ENCODE peak calls at places on chromosomes 3 and 15, in five cellular contexts. Z is hepatocyte; Y is Daoy; Q is hypothalamus; G is central memory CD4-positive, alpha-beta T cell. A is an unnamed sample.

GRCh38 chr3:43704697-43705096 is 14.0 kb downstream of the ABHD5 start:
- DNase-seq in Z (no peak), Y (no peak), Q (no peak), G (no peak), A (no peak)

GRCh38 chr15:39783244-39783820 is 691 bp upstream of the FSIP1 start:
- DNase-seq in Z (no peak), Y (no peak), Q (no peak), G (peak), A (no peak)

GRCh38 chr3:63864008-63864871 is 573 bp downstream of the ATXN7 start:
- DNase-seq in Z (peak), Y (peak), Q (peak), G (peak), A (peak)

GRCh38 chr3:119257654-119258410 is 17.2 kb upstream of the B4GALT4 start:
- DNase-seq in Z (no peak), Y (no peak), Q (no peak), G (no peak), A (no peak)

GRCh38 chr3:120088622-120089021 is 5.6 kb downstream of the GSK3B start:
- DNase-seq in Z (no peak), Y (no peak), Q (no peak), G (no peak), A (no peak)

GRCh38 chr3:15496341-15496664 is 25.2 kb downstream of the COLQ start:
- DNase-seq in Z (no peak), Y (no peak), Q (no peak), G (no peak), A (no peak)

GRCh38 chr15:84725001-84725491 is 9.1 kb upstream of the SEC11A start:
- DNase-seq in Z (no peak), Y (peak), Q (no peak), G (peak), A (peak)

GRCh38 chr15:66603301-66604179 is 37.7 kb upstream of the LCTL start:
- DNase-seq in Z (peak), Y (peak), Q (peak), G (peak), A (peak)

GRCh38 chr3:13580256-13581023 is 31.5 kb downstream of the FBLN2 start:
- DNase-seq in Z (peak), Y (no peak), Q (no peak), G (no peak), A (no peak)

GRCh38 chr3:30135190-30135589 is 471.2 kb upstream of the TGFBR2 start:
- DNase-seq in Z (no peak), Y (no peak), Q (no peak), G (no peak), A (no peak)

GRCh38 chr15:101152914-101153313 is 98.9 kb downstream of the CHSY1 start:
- DNase-seq in Z (no peak), Y (no peak), Q (peak), G (no peak), A (no peak)

GRCh38 chr15:85956515-85957275 is 123.0 kb upstream of the AGBL1 start:
- DNase-seq in Z (peak), Y (no peak), Q (no peak), G (no peak), A (no peak)

GRCh38 chr3:60855250-60855649 is 396.0 kb downstream of the FHIT start:
- DNase-seq in Z (no peak), Y (no peak), Q (no peak), G (no peak), A (no peak)